ENCODE peak calls at places on chromosomes 7 and 10, in five cellular contexts. C is Caki2, M is T follicular helper cell, K is esophagus squamous epithelium, E is T-helper 9 cell. Q is an unnamed sample.

GRCh38 chr10:116888380-116889055 is 39.2 kb downstream of the ENO4 start:
- DNase-seq in C (peak), M (no peak), K (no peak), E (no peak), Q (no peak)

GRCh38 chr7:69787736-69788431 is 189.6 kb downstream of the AUTS2 start:
- DNase-seq in C (no peak), M (no peak), K (no peak), E (no peak), Q (no peak)

GRCh38 chr10:6525599-6526160 is 54.4 kb downstream of the PRKCQ start:
- DNase-seq in C (no peak), M (no peak), K (no peak), E (no peak), Q (no peak)

GRCh38 chr10:125880719-125881118 is 373 bp downstream of the DHX32 start:
- DNase-seq in C (no peak), M (no peak), K (no peak), E (no peak), Q (no peak)

GRCh38 chr7:89012016-89012415 is 216.5 kb upstream of the TEX47 start:
- DNase-seq in C (no peak), M (no peak), K (no peak), E (no peak), Q (no peak)

GRCh38 chr10:98170249-98171117 is 36.0 kb downstream of the R3HCC1L start:
- DNase-seq in C (peak), M (no peak), K (no peak), E (no peak), Q (peak)

GRCh38 chr10:95133016-95133752 is 60.9 kb upstream of the ACSM6 start:
- DNase-seq in C (peak), M (peak), K (no peak), E (peak), Q (peak)

GRCh38 chr7:16345979-16346958 is 75.1 kb downstream of the CRPPA start:
- DNase-seq in C (peak), M (no peak), K (no peak), E (no peak), Q (no peak)

GRCh38 chr7:122887198-122887597 is 938 bp upstream of the CADPS2 start:
- DNase-seq in C (peak), M (no peak), K (no peak), E (no peak), Q (no peak)

GRCh38 chr7:79241288-79242055 is 212.0 kb downstream of the MAGI2 start:
- DNase-seq in C (no peak), M (no peak), K (no peak), E (no peak), Q (no peak)

GRCh38 chr7:102934670-102935069 is 21.9 kb downstream of the LRRC17 start:
- DNase-seq in C (no peak), M (no peak), K (no peak), E (no peak), Q (no peak)

GRCh38 chr7:105218939-105219770 is 169.6 kb downstream of the SRPK2 start:
- DNase-seq in C (no peak), M (no peak), K (no peak), E (no peak), Q (no peak)

GRCh38 chr7:75920431-75921161 is 5.6 kb downstream of the POR start:
- DNase-seq in C (peak), M (peak), K (no peak), E (no peak), Q (no peak)

GRCh38 chr10:101012525-101013364 is 13.1 kb downstream of the LZTS2 start:
- DNase-seq in C (peak), M (peak), K (no peak), E (peak), Q (peak)

GRCh38 chr10:5525581-5526271 is 965 bp downstream of the CALML3 start:
- DNase-seq in C (no peak), M (no peak), K (no peak), E (no peak), Q (no peak)

GRCh38 chr7:12137283-12137682 is 73.8 kb upstream of the TMEM106B start:
- DNase-seq in C (no peak), M (no peak), K (no peak), E (no peak), Q (no peak)

GRCh38 chr10:46518028-46518725 is 38.3 kb downstream of the GPRIN2 start:
- DNase-seq in C (no peak), M (no peak), K (no peak), E (no peak), Q (no peak)

GRCh38 chr10:17649836-17650235 is 5.9 kb downstream of the STAM start:
- DNase-seq in C (peak), M (no peak), K (no peak), E (no peak), Q (no peak)

GRCh38 chr10:72597897-72598296 is 28.0 kb downstream of the MICU1 start:
- DNase-seq in C (no peak), M (no peak), K (no peak), E (no peak), Q (no peak)

GRCh38 chr10:130726996-130727725 is 584.4 kb downstream of the TCERG1L start:
- DNase-seq in C (no peak), M (no peak), K (no peak), E (no peak), Q (no peak)

GRCh38 chr10:132705173-132705572 is 80.8 kb downstream of the NKX6-2 start:
- DNase-seq in C (no peak), M (no peak), K (no peak), E (no peak), Q (no peak)

GRCh38 chr7:43700059-43700501 is 29.2 kb downstream of the COA1 start:
- DNase-seq in C (peak), M (no peak), K (no peak), E (no peak), Q (peak)

GRCh38 chr10:8420182-8420581 is 365.7 kb downstream of the GATA3 start:
- DNase-seq in C (no peak), M (no peak), K (no peak), E (no peak), Q (no peak)

GRCh38 chr7:597348-598178 is 77.9 kb upstream of the PDGFA start:
- DNase-seq in C (no peak), M (no peak), K (no peak), E (no peak), Q (no peak)

Q was measured in naive B cell.